ENCODE peak calls at places on chromosomes 7 and 10, in ten cellular contexts. Z is BE2C, T is HepG2, D is A549, M is fibroblast of lung, E is adrenal gland, J is BJ, L is fibroblast of pulmonary artery, I is stomach, C is choroid plexus epithelial cell. P is an unnamed sample.

GRCh38 chr10:51341216-51341615 is 266.9 kb downstream of the PRKG1 start:
- DNase-seq in Z (no peak), T (no peak), D (no peak), M (no peak), E (no peak), J (no peak), L (peak), I (no peak), C (peak), P (no peak)

GRCh38 chr10:61902448-61903183 is 1.1 kb downstream of the ARID5B start:
- DNase-seq in Z (peak), T (peak), D (peak), M (peak), E (peak), J (no peak), L (peak), I (peak), C (peak), P (no peak)

GRCh38 chr7:92504563-92504962 is 23.8 kb downstream of the PEX1 start:
- DNase-seq in Z (no peak), T (peak), D (no peak), M (no peak), E (peak), J (no peak), L (no peak), I (no peak), C (peak), P (no peak)

GRCh38 chr10:133614830-133615580 is 11.6 kb downstream of the FRG2B start:
- DNase-seq in Z (no peak), T (no peak), D (no peak), M (no peak), E (no peak), J (no peak), L (no peak), I (no peak), C (no peak), P (no peak)

GRCh38 chr10:84424731-84425165 is 96.4 kb downstream of the CCSER2 start:
- DNase-seq in Z (no peak), T (peak), D (no peak), M (peak), E (peak), J (peak), L (peak), I (peak), C (peak), P (peak)

GRCh38 chr10:17206210-17206709 is 4.8 kb upstream of the TRDMT1 start:
- DNase-seq in Z (no peak), T (no peak), D (no peak), M (peak), E (no peak), J (no peak), L (peak), I (no peak), C (peak), P (no peak)

GRCh38 chr10:77641788-77642397 is 4.3 kb upstream of the KCNMA1 start:
- DNase-seq in Z (peak), T (peak), D (peak), M (peak), E (peak), J (peak), L (peak), I (peak), C (peak), P (peak)

GRCh38 chr10:127150136-127150535 is 46.3 kb downstream of the INSYN2A start:
- DNase-seq in Z (no peak), T (no peak), D (peak), M (peak), E (no peak), J (no peak), L (no peak), I (no peak), C (peak), P (no peak)

GRCh38 chr10:67506083-67506756 is 189.8 kb downstream of the CTNNA3 start:
- DNase-seq in Z (no peak), T (no peak), D (no peak), M (no peak), E (no peak), J (no peak), L (no peak), I (no peak), C (no peak), P (no peak)

GRCh38 chr7:130942211-130942964 is 208.4 kb upstream of the KLF14 start:
- DNase-seq in Z (no peak), T (peak), D (peak), M (peak), E (peak), J (no peak), L (peak), I (peak), C (peak), P (no peak)
- H3K4me3 ChIP-seq in Z (peak), T (peak), D (peak), M (peak), E (peak), J (no peak), L (no peak), I (peak), C (peak), P (no peak)

DNA sequence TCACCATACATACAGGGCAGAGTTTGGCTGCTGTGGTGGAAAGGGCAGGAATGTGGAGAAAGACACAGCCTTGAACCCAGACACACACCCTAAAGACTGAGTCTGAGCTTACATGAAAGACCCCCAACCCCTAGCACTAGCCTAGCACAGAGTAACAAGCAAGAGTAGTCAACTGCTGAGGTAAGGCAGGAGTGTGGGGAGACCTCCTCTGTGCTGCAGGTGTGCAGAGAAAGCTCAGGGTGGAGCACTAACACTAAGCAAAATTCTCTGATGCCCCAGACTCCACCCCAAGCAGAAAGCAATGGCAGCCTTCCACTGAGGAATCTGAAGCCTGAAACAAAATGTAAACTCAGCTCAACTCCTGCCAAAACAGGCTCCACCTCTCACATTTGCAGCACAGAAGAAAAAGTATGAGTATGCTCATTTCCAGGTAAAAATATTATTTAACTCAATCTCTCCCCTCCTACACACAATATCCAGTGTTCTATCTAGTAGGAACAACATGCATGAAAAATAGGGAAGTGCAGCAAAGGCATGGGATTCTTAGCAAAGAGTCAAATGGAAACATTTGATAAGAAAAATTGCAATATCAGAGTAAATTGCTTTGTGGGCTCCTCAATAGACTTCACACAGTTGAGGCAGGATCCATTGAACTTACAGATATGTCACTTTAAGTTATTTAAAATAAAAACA is 151.1 kb downstream of the ANK3 start:
- DNase-seq in Z (peak), T (no peak), D (peak), M (peak), E (no peak), J (no peak), L (peak), I (peak), C (peak), P (peak)
- TF ChIP-seq CTCF in Z (peak), T (peak), D (peak), M (peak), E (no peak), J (peak), L (peak), I (no peak), C (peak), P (peak)

GRCh38 chr7:95441042-95441823 is 6.4 kb upstream of the PON2 start:
- DNase-seq in Z (no peak), T (peak), D (peak), M (no peak), E (no peak), J (no peak), L (no peak), I (no peak), C (no peak), P (no peak)
- H3K4me3 ChIP-seq in Z (no peak), T (no peak), D (peak), M (no peak), E (no peak), J (no peak), L (no peak), I (no peak), C (no peak), P (no peak)

DNA sequence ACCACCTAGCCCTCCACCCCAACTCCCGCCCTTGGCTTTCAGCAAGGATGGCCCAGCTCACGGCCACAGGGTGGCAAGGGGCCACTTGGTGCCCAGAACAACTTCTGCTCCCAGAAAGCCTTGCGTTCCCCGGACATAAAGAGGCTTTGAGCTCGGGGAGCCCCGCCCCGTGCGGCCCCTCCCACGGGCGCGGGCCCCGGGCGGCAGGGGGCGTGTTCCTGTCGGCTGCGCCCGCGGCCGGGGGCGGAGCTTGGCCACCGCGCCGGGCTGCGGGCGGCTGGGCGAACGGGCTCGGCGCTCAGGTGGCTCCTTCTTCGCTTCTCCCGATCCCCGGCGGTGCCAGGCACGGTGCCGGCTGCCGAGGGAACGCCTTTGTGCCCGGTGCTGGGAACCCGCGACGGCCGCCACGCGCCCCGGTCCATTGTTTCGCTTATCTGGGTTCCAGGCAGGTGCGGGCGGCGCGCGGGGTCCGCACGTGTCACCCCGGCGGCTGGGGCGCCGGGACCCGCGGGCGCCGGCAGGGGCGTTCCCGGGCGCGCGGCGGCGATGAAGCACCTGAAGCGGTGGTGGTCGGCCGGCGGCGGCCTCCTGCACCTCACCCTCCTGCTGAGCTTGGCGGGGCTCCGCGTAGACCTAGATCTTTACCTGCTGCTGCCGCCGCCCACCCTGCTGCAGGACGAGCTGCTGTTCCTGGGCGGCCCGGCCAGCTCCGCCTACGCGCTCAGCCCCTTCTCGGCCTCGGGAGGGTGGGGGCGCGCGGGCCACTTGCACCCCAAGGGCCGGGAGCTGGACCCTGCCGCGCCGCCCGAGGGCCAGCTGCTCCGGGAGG is at the start of gene NFE2L3:
- DNase-seq in Z (peak), T (peak), D (peak), M (peak), E (peak), J (no peak), L (peak), I (peak), C (peak), P (peak)
- TF ChIP-seq CTCF in Z (no peak), T (peak), D (no peak), M (no peak), E (no peak), J (no peak), L (no peak), I (peak), C (no peak), P (no peak)

GRCh38 chr7:922334-923107 is 32.0 kb downstream of the ADAP1 start:
- DNase-seq in Z (no peak), T (no peak), D (no peak), M (no peak), E (peak), J (no peak), L (no peak), I (peak), C (no peak), P (no peak)
- H3K4me3 ChIP-seq in Z (no peak), T (no peak), D (no peak), M (no peak), E (no peak), J (no peak), L (no peak), I (no peak), C (no peak), P (no peak)